ENCODE peak calls at places on chromosomes 5 and 9, in eight cellular contexts. L is neuronal stem cell, G is GM23248, S is left ventricle myocardium inferior, U is right atrium auricular region, Q is lower lobe of right lung, J is IMR-90, D is heart right ventricle. Y is an unnamed sample.

GRCh38 chr9:93665128-93665565 is 88.8 kb downstream of the PHF2 start:
- DNase-seq in D (no peak), L (no peak), G (no peak), J (no peak), S (peak; percentile 3), Q (peak; percentile 14), U (no peak), Y (peak; percentile 4)

GRCh38 chr5:10567781-10568321 is 4.0 kb downstream of the ANKRD33B start:
- DNase-seq in J (peak; percentile 75), G (peak; percentile 54), D (no peak), L (no peak), U (no peak), S (no peak), Q (no peak), Y (peak; percentile 47)

GRCh38 chr5:2439608-2440007 is 311.9 kb downstream of the IRX2 start:
- DNase-seq in Q (no peak), U (no peak), S (no peak), J (no peak), G (no peak), D (no peak), L (no peak), Y (no peak)

GRCh38 chr5:119318256-119318914 is 37.4 kb upstream of the TNFAIP8 start:
- DNase-seq in G (no peak), L (no peak), Q (no peak), D (no peak), U (no peak), J (no peak), S (no peak), Y (no peak)

GRCh38 chr5:133402781-133403180 is 209.6 kb downstream of the FSTL4 start:
- DNase-seq in Q (no peak), L (no peak), U (peak; percentile 32), S (no peak), G (no peak), D (no peak), J (no peak), Y (no peak)

GRCh38 chr5:33558489-33558888 is 117.7 kb downstream of the TARS1 start:
- DNase-seq in D (no peak), S (no peak), U (no peak), Q (no peak), J (no peak), G (peak; percentile 55), L (no peak), Y (no peak)

GRCh38 chr9:18421391-18421790 is 52.6 kb upstream of the ADAMTSL1 start:
- DNase-seq in U (no peak), D (no peak), Q (no peak), G (no peak), J (no peak), S (no peak), L (no peak), Y (no peak)

GRCh38 chr5:158658439-158659230 is 441.1 kb downstream of the EBF1 start:
- DNase-seq in G (peak; percentile 82), S (no peak), U (no peak), J (peak; percentile 6), D (no peak), L (no peak), Q (no peak), Y (no peak)

GRCh38 chr5:41747291-41747690 is 122.9 kb downstream of the OXCT1 start:
- DNase-seq in G (peak; percentile 35), J (peak; percentile 71), S (no peak), L (no peak), Q (no peak), U (no peak), D (no peak), Y (no peak)

GRCh38 chr5:40932766-40933165 is 23.5 kb downstream of the C7 start:
- DNase-seq in D (no peak), S (no peak), G (no peak), J (no peak), Q (no peak), U (no peak), L (no peak), Y (no peak)

GRCh38 chr9:100322954-100323536 is 29.7 kb downstream of the TEX10 start:
- DNase-seq in J (peak; percentile 51), G (peak; percentile 58), L (peak; percentile 23), D (no peak), U (no peak), S (no peak), Q (no peak), Y (no peak)

GRCh38 chr5:4081466-4081865 is 485.8 kb downstream of the IRX1 start:
- DNase-seq in L (no peak), G (no peak), D (no peak), S (no peak), U (no peak), Q (no peak), J (no peak), Y (no peak)

GRCh38 chr5:138610468-138611294 is 35.5 kb upstream of the HSPA9 start:
- DNase-seq in U (no peak), J (no peak), S (peak; percentile 17), Q (no peak), G (peak; percentile 16), L (no peak), D (no peak), Y (no peak)

GRCh38 chr5:77180167-77181081 is 30.1 kb upstream of the PDE8B start:
- DNase-seq in Q (peak; percentile 48), D (peak; percentile 26), G (peak; percentile 40), J (no peak), U (no peak), S (peak; percentile 17), L (no peak), Y (no peak)

GRCh38 chr5:121378559-121379359 is 472.9 kb upstream of the FTMT start:
- DNase-seq in D (no peak), G (no peak), U (no peak), S (no peak), L (no peak), J (no peak), Q (peak; percentile 12), Y (no peak)

GRCh38 chr9:21964925-21965385 is 29.2 kb downstream of the CDKN2A start:
- DNase-seq in Q (no peak), L (no peak), D (no peak), G (peak; percentile 63), S (no peak), J (no peak), U (no peak), Y (no peak)

GRCh38 chr9:77457916-77458592 is 190.1 kb downstream of the GNA14 start:
- DNase-seq in J (peak; percentile 60), G (peak; percentile 75), U (peak; percentile 74), D (no peak), S (peak; percentile 26), Q (peak; percentile 62), L (peak; percentile 70), Y (no peak)

GRCh38 chr9:134390537-134390936 is 64.3 kb downstream of the RXRA start:
- DNase-seq in U (no peak), L (no peak), J (no peak), S (no peak), Q (no peak), D (no peak), G (no peak), Y (no peak)

GRCh38 chr9:136944094-136944518 is 432 bp downstream of the FBXW5 start:
- DNase-seq in L (no peak), G (peak; percentile 86), J (peak; percentile 55), D (no peak), S (peak; percentile 65), Q (no peak), U (no peak), Y (no peak)

GRCh38 chr5:54671111-54671531 is 153.6 kb downstream of the SNX18 start:
- DNase-seq in U (no peak), S (no peak), D (no peak), J (peak; percentile 36), L (no peak), Q (no peak), G (peak; percentile 72), Y (no peak)
- H3K4me1 ChIP-seq in U (peaks cover 3% of the 10 kb centered on the region), S (no peaks in the 10 kb centered on the region), D (peaks cover 5% of the 10 kb centered on the region), J (peaks cover 22% of the 10 kb centered on the region), L (peaks cover 3% of the 10 kb centered on the region), Q (peaks cover 63% of the 10 kb centered on the region), G (peaks cover 24% of the 10 kb centered on the region), Y (peaks cover 39% of the 10 kb centered on the region)

GRCh38 chr9:70258692-70259511 is at the start of gene SMC5:
- DNase-seq in G (peak; percentile 95), U (peak; percentile 90), D (peak; percentile 92), J (peak; percentile 92), L (peak; percentile 89), S (peak; percentile 91), Q (peak; percentile 92), Y (peak; percentile 47)

GRCh38 chr9:70257512-70257911 is 1.3 kb upstream of the SMC5 start:
- DNase-seq in J (no peak), L (no peak), Q (no peak), D (no peak), U (no peak), G (no peak), S (no peak), Y (no peak)

GRCh38 chr9:70257991-70258691 is 637 bp upstream of the SMC5 start:
- DNase-seq in U (peak; percentile 66), Q (peak; percentile 83), S (no peak), J (peak; percentile 48), G (peak; percentile 68), L (peak; percentile 36), D (no peak), Y (no peak)

GRCh38 chr9:70255521-70255920 is 3.3 kb upstream of the SMC5 start:
- DNase-seq in G (peak; percentile 66), Q (no peak), J (peak; percentile 45), L (no peak), U (no peak), D (no peak), S (no peak), Y (no peak)

GRCh38 chr9:70256123-70256551 is 2.6 kb upstream of the SMC5 start:
- DNase-seq in U (no peak), G (peak; percentile 79), J (peak; percentile 89), L (no peak), S (no peak), Q (no peak), D (no peak), Y (no peak)
- H3K4me3 ChIP-seq in U (no peak overlapping the region), G (peak overlapping the region; percentile 92), J (peak overlapping the region; percentile 26), L (peak overlapping the region; percentile 5), S (peak overlapping the region; percentile 37), Q (peak overlapping the region; percentile 86), D (peak overlapping the region; percentile 82), Y (peak overlapping the region; percentile 31)

DNA sequence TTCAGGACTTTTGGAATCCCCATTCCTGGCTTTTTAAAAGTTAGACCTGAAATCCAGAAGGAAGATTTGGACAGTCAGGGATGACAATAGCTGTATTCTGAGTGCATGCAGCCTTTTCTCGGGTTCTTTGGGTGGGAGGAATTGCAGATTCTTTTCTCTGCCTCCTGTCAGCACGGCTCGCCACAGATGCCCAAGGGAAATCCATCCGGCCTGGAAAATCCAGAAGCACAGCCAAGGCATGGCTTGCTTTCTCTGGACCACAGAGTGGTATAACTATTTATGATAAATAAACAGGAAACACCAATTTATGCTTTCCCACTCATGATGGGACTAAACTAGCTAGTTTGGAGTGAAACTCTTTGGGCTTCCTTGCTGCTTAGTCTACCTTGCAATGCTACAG is 59.1 kb downstream of the C9orf152 start:
- DNase-seq in D (no peak), G (peak; percentile 63), S (no peak), Q (no peak), L (no peak), U (no peak), J (no peak), Y (no peak)
- H3K27ac ChIP-seq in D (peak overlapping the region; percentile 18), G (peak overlapping the region; percentile 42), S (peak overlapping the region; percentile 71), Q (peak overlapping the region; percentile 32), L (no peak overlapping the region), U (peak overlapping the region; percentile 2), J (peak overlapping the region; percentile 34), Y (peak overlapping the region; percentile 32)

DNA sequence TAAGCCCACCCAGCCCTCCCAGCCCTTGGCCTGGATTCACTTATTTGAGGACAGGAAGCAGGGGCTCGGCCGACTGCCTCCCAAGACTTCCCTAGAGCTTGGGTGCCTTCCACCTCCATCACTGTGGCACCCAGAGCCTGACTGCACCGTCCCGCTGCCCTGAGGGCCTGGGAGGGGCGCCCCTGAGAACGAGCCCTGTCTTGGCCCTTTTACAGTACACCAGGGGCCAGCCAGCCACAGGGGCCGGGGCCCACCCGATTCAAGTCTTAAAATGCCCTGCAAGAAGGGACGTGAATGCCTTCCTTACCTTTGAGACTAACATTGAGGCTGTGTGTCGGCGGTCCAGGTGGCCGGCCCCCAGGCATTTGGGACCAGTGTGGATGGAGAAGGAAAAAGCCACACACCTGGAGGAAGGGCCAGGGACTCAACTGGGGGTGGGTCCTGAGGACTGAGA is 16.9 kb downstream of the FAM78A start:
- DNase-seq in U (no peak), J (no peak), S (no peak), D (no peak), G (no peak), L (no peak), Q (no peak), Y (no peak)
- H3K4me1 ChIP-seq in U (peaks cover 76% of the 10 kb centered on the region), J (peaks cover 10% of the 10 kb centered on the region), S (peaks cover 89% of the 10 kb centered on the region), D (peaks cover 68% of the 10 kb centered on the region), G (peaks cover 10% of the 10 kb centered on the region), L (peaks cover 8% of the 10 kb centered on the region), Q (peaks cover 50% of the 10 kb centered on the region), Y (no peaks in the 10 kb centered on the region)

Y was measured in ascending aorta.